ENCODE peak calls at places on chromosome 5, in ten cellular contexts. One of them, this sample, is unnamed.

GRCh38 chr5:139710370-139711066 is 62.4 kb downstream of the CXXC5 start:
- DNase-seq in right cardiac atrium: peak
- DNase-seq in CD4-positive, alpha-beta T cell: peak
- DNase-seq in amygdala: peak
- DNase-seq in HTR-8/SVneo: peak
- DNase-seq in D341Med: peak
- DNase-seq in activated effector memory CD4-positive, alpha-beta T cell treated with Interleukin-2 at 50 U/mL for 16 hours: peak
- DNase-seq in PC-3: no peak
- DNase-seq in endodermal cell: peak
- DNase-seq in adipocyte: peak
- DNase-seq in this sample: peak

GRCh38 chr5:54902817-54903473 is 82.4 kb downstream of the ESM1 start:
- DNase-seq in activated effector memory CD4-positive, alpha-beta T cell treated with Interleukin-2 at 50 U/mL for 16 hours: no peak
- DNase-seq in right cardiac atrium: no peak
- DNase-seq in endodermal cell: no peak
- DNase-seq in HTR-8/SVneo: no peak
- DNase-seq in amygdala: no peak
- DNase-seq in D341Med: no peak
- DNase-seq in CD4-positive, alpha-beta T cell: no peak
- DNase-seq in PC-3: no peak
- DNase-seq in adipocyte: no peak
- DNase-seq in this sample: peak

GRCh38 chr5:134503088-134503936 is 22.2 kb upstream of the JADE2 start:
- DNase-seq in adipocyte: peak
- DNase-seq in HTR-8/SVneo: peak
- DNase-seq in right cardiac atrium: peak
- DNase-seq in CD4-positive, alpha-beta T cell: peak
- DNase-seq in D341Med: no peak
- DNase-seq in activated effector memory CD4-positive, alpha-beta T cell treated with Interleukin-2 at 50 U/mL for 16 hours: peak
- DNase-seq in amygdala: no peak
- DNase-seq in endodermal cell: peak
- DNase-seq in PC-3: peak
- DNase-seq in this sample: peak

GRCh38 chr5:17308326-17309065 is 91.1 kb downstream of the BASP1 start:
- DNase-seq in endodermal cell: no peak
- DNase-seq in activated effector memory CD4-positive, alpha-beta T cell treated with Interleukin-2 at 50 U/mL for 16 hours: no peak
- DNase-seq in CD4-positive, alpha-beta T cell: no peak
- DNase-seq in PC-3: no peak
- DNase-seq in adipocyte: no peak
- DNase-seq in amygdala: no peak
- DNase-seq in right cardiac atrium: no peak
- DNase-seq in HTR-8/SVneo: no peak
- DNase-seq in D341Med: no peak
- DNase-seq in this sample: no peak

GRCh38 chr5:34658023-34658422 is 1.9 kb downstream of the RAI14 start:
- DNase-seq in CD4-positive, alpha-beta T cell: no peak
- DNase-seq in adipocyte: peak
- DNase-seq in amygdala: no peak
- DNase-seq in activated effector memory CD4-positive, alpha-beta T cell treated with Interleukin-2 at 50 U/mL for 16 hours: no peak
- DNase-seq in endodermal cell: no peak
- DNase-seq in D341Med: no peak
- DNase-seq in PC-3: peak
- DNase-seq in HTR-8/SVneo: peak
- DNase-seq in right cardiac atrium: no peak
- DNase-seq in this sample: no peak

GRCh38 chr5:33162057-33162456 is 278.7 kb upstream of the TARS1 start:
- DNase-seq in right cardiac atrium: no peak
- DNase-seq in HTR-8/SVneo: no peak
- DNase-seq in CD4-positive, alpha-beta T cell: no peak
- DNase-seq in D341Med: no peak
- DNase-seq in amygdala: no peak
- DNase-seq in activated effector memory CD4-positive, alpha-beta T cell treated with Interleukin-2 at 50 U/mL for 16 hours: no peak
- DNase-seq in adipocyte: no peak
- DNase-seq in endodermal cell: no peak
- DNase-seq in PC-3: no peak
- DNase-seq in this sample: no peak

GRCh38 chr5:179599973-179600372 is 23.5 kb downstream of the HNRNPH1 start:
- DNase-seq in amygdala: no peak
- DNase-seq in adipocyte: no peak
- DNase-seq in D341Med: no peak
- DNase-seq in HTR-8/SVneo: no peak
- DNase-seq in activated effector memory CD4-positive, alpha-beta T cell treated with Interleukin-2 at 50 U/mL for 16 hours: no peak
- DNase-seq in PC-3: no peak
- DNase-seq in endodermal cell: no peak
- DNase-seq in CD4-positive, alpha-beta T cell: no peak
- DNase-seq in right cardiac atrium: no peak
- DNase-seq in this sample: no peak

GRCh38 chr5:38719916-38720315 is 125.9 kb upstream of the OSMR start:
- DNase-seq in PC-3: peak
- DNase-seq in CD4-positive, alpha-beta T cell: no peak
- DNase-seq in activated effector memory CD4-positive, alpha-beta T cell treated with Interleukin-2 at 50 U/mL for 16 hours: no peak
- DNase-seq in endodermal cell: no peak
- DNase-seq in D341Med: no peak
- DNase-seq in amygdala: no peak
- DNase-seq in HTR-8/SVneo: no peak
- DNase-seq in right cardiac atrium: no peak
- DNase-seq in adipocyte: peak
- DNase-seq in this sample: peak

GRCh38 chr5:172353271-172353807 is 69.8 kb upstream of the UBTD2 start:
- DNase-seq in HTR-8/SVneo: no peak
- DNase-seq in amygdala: no peak
- DNase-seq in adipocyte: no peak
- DNase-seq in PC-3: no peak
- DNase-seq in activated effector memory CD4-positive, alpha-beta T cell treated with Interleukin-2 at 50 U/mL for 16 hours: no peak
- DNase-seq in D341Med: no peak
- DNase-seq in CD4-positive, alpha-beta T cell: no peak
- DNase-seq in endodermal cell: no peak
- DNase-seq in right cardiac atrium: no peak
- DNase-seq in this sample: no peak

GRCh38 chr5:89342106-89342876 is 459.3 kb upstream of the MEF2C start:
- DNase-seq in D341Med: no peak
- DNase-seq in adipocyte: peak
- DNase-seq in PC-3: no peak
- DNase-seq in amygdala: no peak
- DNase-seq in HTR-8/SVneo: no peak
- DNase-seq in endodermal cell: no peak
- DNase-seq in activated effector memory CD4-positive, alpha-beta T cell treated with Interleukin-2 at 50 U/mL for 16 hours: no peak
- DNase-seq in right cardiac atrium: no peak
- DNase-seq in CD4-positive, alpha-beta T cell: no peak
- DNase-seq in this sample: peak

GRCh38 chr5:38994329-38994927 is 79.8 kb downstream of the RICTOR start:
- DNase-seq in activated effector memory CD4-positive, alpha-beta T cell treated with Interleukin-2 at 50 U/mL for 16 hours: no peak
- DNase-seq in right cardiac atrium: no peak
- DNase-seq in CD4-positive, alpha-beta T cell: no peak
- DNase-seq in endodermal cell: peak
- DNase-seq in HTR-8/SVneo: peak
- DNase-seq in amygdala: peak
- DNase-seq in D341Med: peak
- DNase-seq in PC-3: peak
- DNase-seq in adipocyte: peak
- DNase-seq in this sample: peak